ENCODE peak calls at places on chromosomes 2 and 18, in ten cellular contexts. C, P, H, N, Y, I, K, S, G and D are unnamed samples.

GRCh38 chr2:188784269-188784762 is 189.9 kb upstream of the COL3A1 start:
- DNase-seq in N (no peak), C (peak), H (no peak), S (no peak), P (no peak), G (no peak), I (no peak), K (no peak), Y (no peak), D (no peak)

GRCh38 chr2:223944166-223944703 is 900 bp downstream of the WDFY1 start:
- DNase-seq in K (no peak), P (peak), G (peak), Y (no peak), C (no peak), N (no peak), S (peak), H (no peak), I (peak), D (no peak)

GRCh38 chr18:77207540-77207939 is 42.1 kb upstream of the GALR1 start:
- DNase-seq in N (no peak), G (peak), Y (no peak), C (peak), K (peak), H (peak), S (peak), I (peak), P (peak), D (peak)

GRCh38 chr2:155145758-155146229 is 447.3 kb downstream of the KCNJ3 start:
- DNase-seq in S (no peak), N (no peak), C (no peak), H (no peak), K (no peak), Y (no peak), I (no peak), G (no peak), P (no peak), D (no peak)

GRCh38 chr2:20195431-20195830 is 29.5 kb downstream of the SDC1 start:
- DNase-seq in S (no peak), K (no peak), I (no peak), Y (no peak), G (no peak), C (no peak), P (no peak), H (no peak), N (no peak), D (no peak)

GRCh38 chr18:23998811-23999210 is 15.7 kb upstream of the TTC39C start:
- DNase-seq in S (peak), C (no peak), I (no peak), K (no peak), Y (peak), P (peak), G (no peak), H (no peak), N (no peak), D (peak)

GRCh38 chr2:138275881-138276280 is 225.7 kb upstream of the SPOPL start:
- DNase-seq in N (no peak), C (no peak), S (peak), H (no peak), K (peak), G (peak), Y (no peak), I (no peak), P (peak), D (peak)

GRCh38 chr2:218694405-218695145 is 16.1 kb upstream of the TTLL4 start:
- DNase-seq in N (no peak), C (peak), I (peak), Y (no peak), K (no peak), G (peak), P (no peak), S (peak), H (no peak), D (no peak)

GRCh38 chr2:109692013-109692738 is 78.0 kb downstream of the SOWAHC start:
- DNase-seq in N (no peak), G (no peak), I (no peak), P (no peak), K (no peak), S (no peak), H (no peak), Y (no peak), C (no peak), D (no peak)

GRCh38 chr2:152343426-152343825 is 8.5 kb downstream of the FMNL2 start:
- DNase-seq in I (no peak), P (no peak), N (no peak), H (no peak), C (no peak), Y (no peak), K (no peak), S (no peak), G (no peak), D (no peak)

GRCh38 chr2:64329848-64330247 is 124.1 kb upstream of the LGALSL start:
- DNase-seq in H (peak), C (no peak), S (no peak), Y (no peak), P (no peak), K (peak), N (no peak), I (no peak), G (peak), D (no peak)

GRCh38 chr2:11775384-11775783 is 29.0 kb downstream of the LPIN1 start:
- DNase-seq in I (peak), C (no peak), P (no peak), K (peak), N (no peak), H (no peak), S (peak), G (peak), Y (no peak), D (no peak)

GRCh38 chr2:85468704-85469349 is 50.3 kb downstream of the SH2D6 start:
- DNase-seq in H (peak), K (peak), G (peak), C (no peak), Y (peak), P (peak), S (peak), N (peak), I (peak), D (peak)

GRCh38 chr2:119155633-119156032 is 2.9 kb downstream of the C1QL2 start:
- DNase-seq in I (no peak), H (no peak), Y (no peak), N (no peak), S (no peak), K (no peak), P (no peak), G (no peak), C (no peak), D (no peak)
- H3K4me3 ChIP-seq in I (no peak), H (no peak), Y (no peak), N (no peak), S (no peak), K (no peak), P (no peak), G (no peak), C (no peak), D (no peak)

GRCh38 chr2:135585586-135585985 is 54.3 kb downstream of the R3HDM1 start:
- DNase-seq in N (no peak), I (peak), Y (no peak), G (peak), H (peak), P (peak), C (no peak), K (peak), S (no peak), D (no peak)

GRCh38 chr2:135587958-135588357 is 56.7 kb downstream of the R3HDM1 start:
- DNase-seq in S (no peak), C (no peak), P (no peak), K (no peak), G (no peak), H (no peak), Y (no peak), N (no peak), I (no peak), D (no peak)

GRCh38 chr2:135586148-135586547 is 54.9 kb downstream of the R3HDM1 start:
- DNase-seq in Y (no peak), N (no peak), C (no peak), S (no peak), G (peak), P (no peak), H (no peak), K (no peak), I (no peak), D (peak)

GRCh38 chr2:135590594-135591290 is 59.5 kb downstream of the R3HDM1 start:
- DNase-seq in P (no peak), C (no peak), N (no peak), S (no peak), G (no peak), I (no peak), H (no peak), K (no peak), Y (no peak), D (no peak)
- H3K4me3 ChIP-seq in P (no peak), C (no peak), N (no peak), S (no peak), G (no peak), I (no peak), H (no peak), K (no peak), Y (no peak), D (no peak)

GRCh38 chr18:62037012-62037742 is 144.4 kb upstream of the RNF152 start:
- DNase-seq in G (no peak), I (peak), P (no peak), K (no peak), Y (no peak), S (no peak), C (no peak), H (peak), N (no peak), D (no peak)

GRCh38 chr18:62033207-62033606 is 140.4 kb upstream of the RNF152 start:
- DNase-seq in P (no peak), S (no peak), K (no peak), H (no peak), N (no peak), G (no peak), C (no peak), Y (no peak), I (no peak), D (no peak)

GRCh38 chr18:62033756-62034155 is 140.9 kb upstream of the RNF152 start:
- DNase-seq in G (no peak), S (no peak), P (no peak), N (no peak), I (no peak), C (no peak), H (no peak), K (no peak), Y (no peak), D (no peak)

GRCh38 chr18:62037989-62038778 is 145.4 kb upstream of the RNF152 start:
- DNase-seq in I (peak), N (no peak), G (peak), C (peak), Y (no peak), K (peak), P (no peak), H (peak), S (peak), D (no peak)
- H3K4me3 ChIP-seq in I (no peak), N (no peak), G (peak), C (no peak), Y (no peak), K (no peak), P (no peak), H (no peak), S (no peak), D (no peak)

DNA sequence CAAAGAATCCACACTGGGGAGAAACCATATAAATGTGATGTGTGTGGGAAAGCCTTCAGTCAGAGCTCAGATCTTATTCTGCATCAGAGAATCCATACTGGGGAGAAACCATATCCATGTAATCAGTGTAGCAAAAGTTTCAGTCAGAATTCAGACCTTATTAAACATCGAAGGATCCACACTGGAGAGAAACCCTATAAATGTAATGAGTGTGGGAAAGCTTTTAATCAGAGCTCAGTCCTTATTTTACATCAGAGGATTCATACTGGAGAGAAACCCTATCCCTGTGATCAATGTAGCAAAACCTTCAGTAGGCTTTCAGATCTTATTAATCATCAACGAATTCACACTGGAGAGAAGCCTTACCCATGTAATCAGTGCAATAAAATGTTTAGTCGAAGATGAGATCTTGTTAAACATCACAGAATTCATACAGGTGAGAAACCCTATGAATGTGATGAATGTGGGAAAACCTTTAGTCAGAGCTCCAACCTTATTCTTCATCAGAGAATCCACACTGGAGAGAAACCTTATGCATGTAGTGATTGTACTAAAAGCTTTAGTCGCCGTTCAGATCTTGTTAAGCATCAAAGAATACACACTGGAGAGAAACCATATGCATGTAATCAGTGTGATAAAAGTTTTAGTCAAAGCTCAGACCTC is 16.7 kb upstream of the ZSCAN30 start:
- DNase-seq in N (no peak), Y (no peak), I (no peak), G (no peak), S (no peak), K (no peak), C (no peak), P (no peak), H (no peak), D (no peak)
- H3K4me3 ChIP-seq in N (no peak), Y (no peak), I (no peak), G (peak), S (no peak), K (no peak), C (no peak), P (no peak), H (no peak), D (no peak)

DNA sequence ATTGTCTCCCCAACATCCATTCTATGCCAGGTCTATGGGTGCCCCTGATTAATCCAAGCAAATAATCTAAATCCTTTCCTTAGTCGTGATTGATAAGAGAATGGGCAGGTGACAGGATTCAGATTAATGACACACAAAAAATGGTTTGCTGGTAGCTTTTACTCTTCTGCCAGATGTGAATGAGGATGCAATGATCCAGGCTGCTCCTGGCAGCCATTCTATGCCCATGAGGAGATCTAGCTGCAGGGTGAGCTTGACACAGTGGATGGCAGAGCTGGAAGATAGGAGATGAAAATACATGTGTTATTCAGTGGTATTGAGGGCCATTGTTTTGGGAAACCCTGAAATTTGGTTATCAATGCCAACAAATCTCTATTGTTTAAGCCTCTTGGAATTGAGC is 69.7 kb downstream of the ACYP2 start:
- DNase-seq in N (no peak), I (no peak), S (no peak), G (no peak), C (no peak), P (no peak), K (no peak), Y (no peak), H (no peak), D (no peak)
- H3K4me3 ChIP-seq in N (no peak), I (no peak), S (no peak), G (no peak), C (no peak), P (no peak), K (no peak), Y (no peak), H (no peak), D (no peak)

GRCh38 chr18:57347784-57348183 is 4.6 kb upstream of the ST8SIA3 start:
- DNase-seq in S (no peak), H (no peak), K (no peak), P (no peak), N (no peak), G (no peak), I (no peak), C (no peak), Y (no peak), D (no peak)

GRCh38 chr18:57352271-57352701 is at the start of gene ST8SIA3:
- DNase-seq in P (no peak), G (no peak), Y (no peak), S (no peak), H (no peak), N (no peak), C (no peak), K (no peak), I (no peak), D (no peak)

GRCh38 chr18:57353137-57353939 is 981 bp downstream of the ST8SIA3 start:
- DNase-seq in G (no peak), Y (no peak), H (no peak), P (no peak), N (no peak), S (no peak), I (no peak), K (no peak), C (no peak), D (no peak)

GRCh38 chr18:57353940-57354461 is 1.6 kb downstream of the ST8SIA3 start:
- DNase-seq in H (peak), S (peak), I (peak), K (peak), N (no peak), P (no peak), G (peak), Y (no peak), C (peak), D (peak)

GRCh38 chr18:57352761-57353136 is 392 bp downstream of the ST8SIA3 start:
- DNase-seq in H (no peak), K (no peak), N (no peak), G (no peak), P (no peak), S (no peak), C (no peak), I (no peak), Y (no peak), D (no peak)
- H3K4me3 ChIP-seq in H (no peak), K (no peak), N (no peak), G (no peak), P (no peak), S (no peak), C (no peak), I (no peak), Y (no peak), D (no peak)

GRCh38 chr18:79552140-79552631 is 127.4 kb upstream of the CTDP1 start:
- DNase-seq in C (no peak), H (no peak), K (no peak), N (no peak), P (no peak), I (no peak), Y (no peak), G (no peak), S (no peak), D (no peak)
- H3K4me3 ChIP-seq in C (no peak), H (no peak), K (no peak), N (no peak), P (no peak), I (no peak), Y (no peak), G (no peak), S (no peak), D (no peak)

DNA sequence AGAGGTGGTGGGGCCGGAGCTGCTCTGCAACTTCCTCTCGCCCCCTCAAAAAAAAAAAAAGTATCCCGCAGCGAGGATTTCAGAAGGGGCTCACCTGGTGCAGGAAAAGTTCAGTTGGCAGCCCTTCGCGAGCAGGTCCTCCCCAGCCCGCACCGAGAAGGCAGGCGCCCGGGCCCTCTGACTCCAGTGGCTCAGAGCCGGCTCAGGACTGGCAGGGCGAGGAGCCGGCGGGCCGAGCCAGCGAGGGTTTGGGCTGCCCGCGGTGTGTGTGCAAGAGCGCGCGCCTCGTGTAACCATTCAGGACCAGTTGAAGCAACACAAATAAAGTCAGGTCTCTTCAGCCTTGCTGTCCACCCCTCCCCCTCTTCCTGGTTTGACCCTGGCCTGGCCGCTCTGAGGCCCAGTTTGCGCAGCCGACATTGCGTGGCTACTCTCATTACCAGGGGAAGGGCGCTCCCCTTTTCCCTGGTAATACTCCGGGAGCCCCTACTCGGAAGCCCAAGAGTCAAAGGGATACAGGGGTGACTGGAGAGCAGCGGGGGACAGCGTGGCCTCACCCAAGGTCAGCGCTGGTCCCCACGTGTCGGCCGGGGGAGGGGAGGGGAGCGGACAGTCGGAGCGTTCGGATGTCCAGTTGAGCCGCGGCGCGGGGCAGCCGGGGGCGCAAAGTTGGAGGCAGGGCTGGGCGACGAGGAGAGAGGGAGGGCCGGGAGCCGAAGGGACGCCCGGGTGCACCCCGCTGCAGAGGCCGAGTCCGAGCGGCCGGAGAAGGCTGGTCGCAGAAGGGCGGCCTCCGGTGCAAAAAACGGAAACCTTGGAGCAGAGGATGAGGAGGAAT is 12.3 kb downstream of the EN1 start:
- DNase-seq in P (no peak), H (no peak), C (no peak), S (no peak), K (no peak), Y (no peak), I (no peak), N (no peak), G (no peak), D (no peak)
- H3K4me3 ChIP-seq in P (peak), H (peak), C (peak), S (peak), K (peak), Y (peak), I (peak), N (peak), G (peak), D (no peak)

GRCh38 chr2:104977958-104978357 is 59.9 kb upstream of the MRPS9 start:
- DNase-seq in P (no peak), G (no peak), C (no peak), S (no peak), Y (no peak), H (no peak), K (no peak), N (no peak), I (no peak), D (peak)
- H3K4me3 ChIP-seq in P (no peak), G (no peak), C (no peak), S (no peak), Y (no peak), H (no peak), K (no peak), N (no peak), I (no peak), D (no peak)

DNA sequence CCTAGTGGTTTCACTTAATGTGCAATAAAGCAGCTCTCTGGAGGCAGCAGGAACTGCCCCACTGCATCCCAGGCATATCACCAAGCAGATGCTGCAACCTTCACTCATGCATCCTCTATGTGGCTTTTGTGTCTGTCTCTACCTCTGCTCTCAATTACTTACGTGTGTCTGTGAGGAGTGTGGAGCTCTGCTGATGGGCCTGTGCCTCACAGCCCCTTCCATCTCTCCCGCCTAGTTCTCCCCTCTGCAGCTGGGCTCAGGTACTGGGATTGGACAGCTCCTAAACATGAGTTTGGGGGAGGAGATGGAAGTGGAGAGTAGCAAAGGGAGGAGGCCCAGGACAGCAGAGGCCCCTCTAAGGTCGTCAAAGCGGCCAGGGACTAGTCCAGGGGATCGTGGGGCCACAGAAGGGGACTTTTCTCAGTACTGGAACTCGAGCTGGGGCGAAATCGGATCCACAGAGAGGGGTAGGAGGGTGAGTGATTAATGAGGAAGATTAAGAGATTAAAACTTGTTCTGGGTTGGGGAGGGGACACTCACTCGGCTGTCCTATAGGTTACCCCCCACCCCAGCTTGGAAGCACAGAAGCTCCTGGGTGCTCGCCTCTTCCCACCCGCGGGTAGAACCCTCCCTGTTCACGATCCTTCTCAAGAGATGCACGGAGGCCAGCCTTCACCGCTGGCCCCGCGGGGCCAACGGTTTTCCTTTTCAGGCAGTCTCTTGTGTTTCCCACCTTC is 2.1 kb upstream of the LBX2 start:
- DNase-seq in N (no peak), I (no peak), H (no peak), K (no peak), P (no peak), G (no peak), S (no peak), Y (no peak), C (no peak), D (no peak)
- H3K4me3 ChIP-seq in N (no peak), I (peak), H (no peak), K (peak), P (no peak), G (peak), S (no peak), Y (no peak), C (peak), D (no peak)